ENCODE peak calls at places on chromosome 6, in seven cellular contexts. X, O, C, S, M, H and W are unnamed samples.

GRCh38 chr6:66771626-66772025 is 1064.6 kb upstream of the EYS start:
- DNase-seq in X (no peak), O (no peak), C (no peak), S (no peak), M (no peak), H (peak), W (peak)

GRCh38 chr6:170003027-170003426 is 251.6 kb downstream of the ERMARD start:
- DNase-seq in X (no peak), O (no peak), C (no peak), S (no peak), M (peak), H (no peak), W (no peak)

GRCh38 chr6:14925025-14925595 is 320.8 kb upstream of the JARID2 start:
- DNase-seq in X (no peak), O (no peak), C (no peak), S (no peak), M (no peak), H (no peak), W (no peak)

GRCh38 chr6:17714879-17715860 is 8.4 kb upstream of the NUP153 start:
- DNase-seq in X (peak), O (peak), C (no peak), S (no peak), M (no peak), H (peak), W (peak)

GRCh38 chr6:1365701-1366100 is 23.7 kb upstream of the FOXF2 start:
- DNase-seq in X (no peak), O (no peak), C (no peak), S (no peak), M (no peak), H (no peak), W (no peak)

GRCh38 chr6:164106345-164106769 is 691.8 kb downstream of the QKI start:
- DNase-seq in X (no peak), O (peak), C (no peak), S (no peak), M (peak), H (peak), W (no peak)

GRCh38 chr6:90468080-90468479 is 118.8 kb downstream of the MAP3K7 start:
- DNase-seq in X (peak), O (peak), C (no peak), S (no peak), M (no peak), H (peak), W (peak)

GRCh38 chr6:73606428-73606827 is 47.4 kb downstream of the SLC17A5 start:
- DNase-seq in X (no peak), O (no peak), C (no peak), S (no peak), M (no peak), H (peak), W (no peak)

GRCh38 chr6:28618889-28619555 is 93.3 kb downstream of the GPX5 start:
- DNase-seq in X (no peak), O (peak), C (no peak), S (peak), M (no peak), H (no peak), W (no peak)

GRCh38 chr6:130752292-130752691 is 74.9 kb upstream of the SMLR1 start:
- DNase-seq in X (no peak), O (no peak), C (no peak), S (no peak), M (no peak), H (peak), W (no peak)

GRCh38 chr6:57216235-57217101 is 5.6 kb downstream of the RAB23 start:
- DNase-seq in X (peak), O (no peak), C (no peak), S (no peak), M (no peak), H (no peak), W (no peak)

GRCh38 chr6:150310539-150310938 is 58.3 kb upstream of the IYD start:
- DNase-seq in X (no peak), O (no peak), C (no peak), S (no peak), M (no peak), H (no peak), W (no peak)

GRCh38 chr6:26028753-26029569 is 58.3 kb upstream of the HFE start:
- DNase-seq in X (peak), O (peak), C (no peak), S (no peak), M (peak), H (no peak), W (peak)

GRCh38 chr6:50956014-50956413 is 137.3 kb downstream of the TFAP2B start:
- DNase-seq in X (no peak), O (no peak), C (no peak), S (no peak), M (no peak), H (no peak), W (no peak)

GRCh38 chr6:43335469-43335868 is 26.8 kb upstream of the CRIP3 start:
- DNase-seq in X (no peak), O (no peak), C (no peak), S (no peak), M (no peak), H (no peak), W (no peak)

GRCh38 chr6:165850434-165851019 is 187.5 kb upstream of the PDE10A start:
- DNase-seq in X (peak), O (peak), C (no peak), S (peak), M (peak), H (peak), W (peak)

GRCh38 chr6:3608159-3608558 is 143.4 kb downstream of the PXDC1 start:
- DNase-seq in X (no peak), O (no peak), C (no peak), S (no peak), M (no peak), H (no peak), W (no peak)

GRCh38 chr6:134813146-134813545 is 136.8 kb downstream of the ALDH8A1 start:
- DNase-seq in X (peak), O (no peak), C (no peak), S (no peak), M (no peak), H (no peak), W (no peak)

GRCh38 chr6:5084787-5085637 is at the start of gene PPP1R3G:
- DNase-seq in X (peak), O (peak), C (no peak), S (peak), M (peak), H (peak), W (peak)

GRCh38 chr6:141552463-141552862 is 580.3 kb upstream of the GJE1 start:
- DNase-seq in X (peak), O (no peak), C (no peak), S (no peak), M (no peak), H (peak), W (peak)

GRCh38 chr6:12060780-12061619 is 48.9 kb downstream of the HIVEP1 start:
- DNase-seq in X (peak), O (peak), C (peak), S (peak), M (peak), H (peak), W (peak)

GRCh38 chr6:37648465-37649330 is 49.0 kb downstream of the MDGA1 start:
- DNase-seq in X (no peak), O (peak), C (peak), S (peak), M (peak), H (peak), W (peak)

DNA sequence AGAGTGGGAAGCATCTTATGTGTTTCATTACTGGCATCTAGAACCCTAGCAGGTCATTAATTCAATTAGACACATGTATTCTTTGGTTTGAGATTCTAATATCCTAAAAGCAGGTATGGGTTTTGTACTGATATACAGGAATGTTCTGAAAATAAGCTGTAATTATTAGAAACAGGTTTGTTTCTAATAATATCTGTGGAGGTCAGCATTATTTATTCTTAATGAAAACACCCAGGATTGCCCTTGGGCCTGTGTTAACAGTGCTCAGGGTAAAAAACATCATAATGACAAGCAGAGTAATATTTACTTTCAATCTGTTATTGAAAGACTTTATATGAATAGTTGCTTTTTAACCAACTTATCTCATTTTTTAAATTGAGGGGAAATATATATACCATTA is 8.0 kb upstream of the TULP4 start:
- DNase-seq in X (no peak), O (no peak), C (no peak), S (no peak), M (no peak), H (no peak), W (no peak)
- H2BK120ac ChIP-seq in X (no peak), O (no peak), C (no peak), S (no peak), M (no peak), H (no peak), W (no peak)

GRCh38 chr6:32879691-32880090 is 25.7 kb downstream of the PSMB9 start:
- DNase-seq in X (no peak), O (no peak), C (no peak), S (no peak), M (no peak), H (no peak), W (no peak)

GRCh38 chr6:32876603-32877002 is 22.6 kb downstream of the PSMB9 start:
- DNase-seq in X (no peak), O (no peak), C (no peak), S (no peak), M (no peak), H (no peak), W (no peak)
- H2BK120ac ChIP-seq in X (no peak), O (no peak), C (no peak), S (no peak), M (no peak), H (no peak), W (no peak)

DNA sequence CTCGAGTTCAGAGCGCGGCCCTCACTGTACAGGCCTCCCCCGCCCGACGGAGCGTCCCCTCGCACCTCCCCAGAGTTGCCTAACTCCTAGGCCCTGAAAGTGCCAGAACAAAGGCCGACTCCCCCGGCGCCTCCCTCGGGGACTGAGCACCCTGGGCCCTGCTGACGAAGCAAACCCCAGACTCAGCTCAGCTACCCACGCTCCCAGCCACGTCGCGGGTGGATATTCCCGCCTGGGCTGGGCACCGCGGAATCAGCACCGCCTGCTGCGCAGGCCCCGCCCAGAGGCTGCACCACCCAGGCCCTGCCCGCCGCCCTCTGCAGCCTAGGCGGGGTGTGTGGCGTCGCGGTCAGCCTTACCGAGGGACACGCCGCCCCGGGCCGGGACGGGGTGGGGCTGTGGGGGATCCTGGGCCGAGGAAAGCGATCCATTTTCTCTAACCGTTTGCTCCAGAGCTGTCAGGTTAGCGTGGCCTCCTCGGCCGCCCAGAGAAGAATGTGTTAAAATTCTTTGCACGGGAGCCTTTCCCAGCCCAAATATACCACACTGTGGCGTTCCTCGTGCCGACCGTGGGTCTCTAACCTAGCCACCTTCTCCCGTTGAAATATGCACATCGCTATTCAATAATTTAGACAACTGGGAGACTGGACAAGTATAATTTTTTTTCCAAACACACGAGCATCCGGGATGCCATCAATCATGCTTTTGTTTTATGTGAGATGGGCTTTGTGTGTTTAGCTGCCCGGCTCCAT is 31.4 kb downstream of the TFAP2A start:
- DNase-seq in X (no peak), O (no peak), C (no peak), S (no peak), M (peak), H (peak), W (no peak)
- H2BK120ac ChIP-seq in X (no peak), O (no peak), C (no peak), S (no peak), M (no peak), H (peak), W (no peak)

GRCh38 chr6:23633986-23634385 is 492.0 kb upstream of the NRSN1 start:
- DNase-seq in X (no peak), O (no peak), C (no peak), S (no peak), M (no peak), H (no peak), W (no peak)

GRCh38 chr6:23642849-23643248 is 483.2 kb upstream of the NRSN1 start:
- DNase-seq in X (no peak), O (no peak), C (no peak), S (no peak), M (no peak), H (no peak), W (no peak)

GRCh38 chr6:23635150-23635549 is 490.9 kb upstream of the NRSN1 start:
- DNase-seq in X (no peak), O (no peak), C (no peak), S (no peak), M (no peak), H (no peak), W (no peak)

GRCh38 chr6:23637296-23637695 is 488.7 kb upstream of the NRSN1 start:
- DNase-seq in X (no peak), O (no peak), C (no peak), S (no peak), M (no peak), H (no peak), W (no peak)
- H2BK120ac ChIP-seq in X (no peak), O (no peak), C (no peak), S (no peak), M (no peak), H (no peak), W (no peak)

GRCh38 chr6:128719786-128720185 is 163.2 kb upstream of the LAMA2 start:
- DNase-seq in X (no peak), O (no peak), C (no peak), S (no peak), M (no peak), H (no peak), W (no peak)
- H2BK120ac ChIP-seq in X (no peak), O (no peak), C (no peak), S (no peak), M (no peak), H (no peak), W (no peak)

GRCh38 chr6:157885876-157886275 is 62.8 kb downstream of the SNX9 start:
- DNase-seq in X (no peak), O (no peak), C (no peak), S (no peak), M (no peak), H (no peak), W (no peak)
- H2BK120ac ChIP-seq in X (no peak), O (no peak), C (no peak), S (no peak), M (no peak), H (no peak), W (no peak)

DNA sequence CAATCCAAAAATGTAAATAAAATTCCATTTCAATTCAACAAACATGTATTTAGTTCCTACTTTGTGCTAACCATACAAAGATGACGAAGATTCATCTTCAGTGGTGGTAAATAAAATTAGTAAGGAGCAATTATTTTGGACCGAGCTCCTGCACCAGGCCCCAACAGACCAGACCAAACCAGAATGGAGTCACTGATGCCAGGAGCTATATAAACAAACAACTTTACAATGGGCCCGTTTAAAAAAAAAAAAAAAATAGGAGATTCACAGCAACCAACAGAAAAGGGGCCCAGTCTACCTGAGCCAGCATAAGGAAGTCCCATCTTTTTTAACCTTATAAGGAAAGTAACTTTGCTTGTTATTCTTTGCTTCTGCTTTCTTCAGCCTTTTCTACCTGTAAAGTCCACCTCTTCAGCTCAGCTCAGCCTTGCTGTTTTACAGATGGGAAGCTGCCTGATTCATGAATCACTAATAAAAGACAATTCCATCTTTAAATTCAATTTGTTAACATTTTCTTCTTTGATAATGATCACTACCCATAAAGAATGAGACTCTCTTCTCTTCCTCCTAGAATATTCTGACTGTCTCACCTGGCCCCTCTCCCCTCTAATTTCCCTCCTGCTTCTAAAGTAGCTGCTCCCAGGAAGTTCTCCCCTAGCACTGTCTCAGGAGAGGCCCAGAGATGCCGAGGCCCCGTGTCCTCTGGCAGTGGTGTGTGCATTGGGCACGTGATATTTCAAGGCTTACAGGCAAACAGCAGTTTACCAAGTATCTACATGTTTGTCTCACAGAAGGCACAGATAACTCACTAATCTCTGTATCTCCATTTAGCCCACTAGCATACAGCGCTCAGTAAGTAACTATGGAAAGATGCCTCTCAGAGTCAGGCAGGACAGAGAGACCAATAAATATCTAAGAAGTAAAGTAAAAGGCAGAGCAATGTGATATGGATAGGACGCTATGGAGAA is 8.4 kb downstream of the MBOAT1 start:
- DNase-seq in X (no peak), O (no peak), C (no peak), S (no peak), M (no peak), H (no peak), W (no peak)
- H2BK120ac ChIP-seq in X (peak), O (no peak), C (no peak), S (no peak), M (no peak), H (no peak), W (peak)

GRCh38 chr6:137013738-137014602 is 30.8 kb downstream of the IL20RA start:
- DNase-seq in X (peak), O (peak), C (no peak), S (no peak), M (no peak), H (peak), W (peak)

GRCh38 chr6:137011406-137011805 is 33.4 kb downstream of the IL20RA start:
- DNase-seq in X (no peak), O (no peak), C (no peak), S (no peak), M (no peak), H (peak), W (no peak)

GRCh38 chr6:137015943-137016342 is 28.8 kb downstream of the IL20RA start:
- DNase-seq in X (no peak), O (no peak), C (no peak), S (no peak), M (no peak), H (no peak), W (no peak)

GRCh38 chr6:137010138-137010718 is 34.5 kb downstream of the IL20RA start:
- DNase-seq in X (no peak), O (no peak), C (no peak), S (no peak), M (no peak), H (no peak), W (no peak)

DNA sequence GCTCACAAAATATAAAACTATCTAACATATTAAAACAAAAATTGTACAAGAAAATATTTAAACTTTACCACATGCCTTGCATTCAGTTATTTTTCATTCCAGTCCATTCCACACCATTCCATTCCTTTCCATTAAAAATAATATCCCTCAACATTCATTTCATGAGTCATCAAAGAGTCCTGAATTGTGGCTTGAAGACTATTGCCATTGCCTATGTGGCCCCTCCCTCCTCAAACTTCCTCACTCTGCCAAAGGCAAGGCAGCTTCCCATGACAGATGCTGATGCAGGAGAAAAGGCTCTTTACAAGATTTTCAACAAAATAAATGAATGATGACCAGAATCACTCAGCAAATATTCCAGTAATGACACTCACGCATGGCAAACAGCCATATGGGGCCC is 31.7 kb downstream of the IL20RA start:
- DNase-seq in X (no peak), O (no peak), C (no peak), S (no peak), M (no peak), H (peak), W (no peak)
- H2BK120ac ChIP-seq in X (no peak), O (no peak), C (no peak), S (no peak), M (no peak), H (no peak), W (no peak)